ENCODE peak calls at places on chromosomes 12 and 14, in six cellular contexts. Y, B, L, E, R and V are unnamed samples.

GRCh38 chr14:87494010-87494409 is 499.0 kb downstream of the GALC start:
- DNase-seq in Y (no peak), B (peak; percentile 6), L (no peak), E (no peak), R (no peak), V (no peak)

GRCh38 chr12:8644345-8645248 is 18.0 kb downstream of the MFAP5 start:
- DNase-seq in Y (peak; percentile 57), B (no peak), L (peak; percentile 80), E (no peak), R (no peak), V (peak; percentile 64)

GRCh38 chr12:21239866-21240265 is 94.9 kb downstream of the SLCO1A2 start:
- DNase-seq in Y (no peak), B (no peak), L (no peak), E (no peak), R (no peak), V (no peak)

GRCh38 chr14:36067428-36068187 is 108.9 kb downstream of the PTCSC3 start:
- DNase-seq in Y (no peak), B (peak; percentile 89), L (no peak), E (no peak), R (peak; percentile 82), V (no peak)

GRCh38 chr14:67729072-67729561 is 27.4 kb downstream of the RDH12 start:
- DNase-seq in Y (peak; percentile 41), B (no peak), L (no peak), E (no peak), R (no peak), V (no peak)

GRCh38 chr14:94974422-94974821 is 182.9 kb downstream of the DICER1 start:
- DNase-seq in Y (no peak), B (no peak), L (no peak), E (no peak), R (no peak), V (no peak)

GRCh38 chr14:72546359-72547035 is 347.4 kb downstream of the DPF3 start:
- DNase-seq in Y (no peak), B (no peak), L (no peak), E (no peak), R (no peak), V (no peak)

GRCh38 chr14:90624732-90625444 is 191.3 kb downstream of the TTC7B start:
- DNase-seq in Y (peak; percentile 56), B (no peak), L (no peak), E (no peak), R (peak; percentile 30), V (no peak)

GRCh38 chr12:104719700-104720345 is 238.3 kb downstream of the SLC41A2 start:
- DNase-seq in Y (no peak), B (no peak), L (peak; percentile 25), E (no peak), R (no peak), V (no peak)

GRCh38 chr14:77302926-77303325 is 17.8 kb downstream of the POMT2 start:
- DNase-seq in Y (peak; percentile 50), B (no peak), L (peak; percentile 78), E (no peak), R (no peak), V (peak; percentile 78)

GRCh38 chr12:113422030-113422900 is at the start of gene SDSL:
- DNase-seq in Y (peak; percentile 81), B (no peak), L (peak; percentile 82), E (peak; percentile 61), R (no peak), V (peak; percentile 74)

GRCh38 chr12:114263031-114263825 is 142.7 kb downstream of the TBX5 start:
- DNase-seq in Y (no peak), B (no peak), L (no peak), E (no peak), R (no peak), V (no peak)

GRCh38 chr12:52792185-52793029 is 3.5 kb downstream of the KRT3 start:
- DNase-seq in Y (no peak), B (no peak), L (no peak), E (no peak), R (no peak), V (no peak)

GRCh38 chr14:103925316-103925715 is 2.9 kb upstream of the TDRD9 start:
- DNase-seq in Y (no peak), B (no peak), L (no peak), E (no peak), R (no peak), V (no peak)

GRCh38 chr14:102683399-102684275 is 91.2 kb downstream of the RCOR1 start:
- DNase-seq in Y (no peak), B (no peak), L (no peak), E (no peak), R (no peak), V (no peak)

GRCh38 chr14:64841121-64841611 is 38.5 kb downstream of the SPTB start:
- DNase-seq in Y (peak; percentile 74), B (no peak), L (no peak), E (no peak), R (no peak), V (no peak)

GRCh38 chr12:88665051-88665450 is 84.8 kb upstream of the KITLG start:
- DNase-seq in Y (no peak), B (no peak), L (no peak), E (no peak), R (no peak), V (no peak)

GRCh38 chr12:101884174-101884573 is 6.8 kb downstream of the DRAM1 start:
- DNase-seq in Y (no peak), B (no peak), L (no peak), E (no peak), R (no peak), V (no peak)

GRCh38 chr12:54197037-54197909 is 8.5 kb upstream of the SMUG1 start:
- DNase-seq in Y (peak; percentile 70), B (no peak), L (no peak), E (no peak), R (no peak), V (no peak)

GRCh38 chr12:33795536-33795935 is 226.8 kb upstream of the ALG10 start:
- DNase-seq in Y (peak; percentile 86), B (no peak), L (no peak), E (no peak), R (no peak), V (no peak)

GRCh38 chr12:7555752-7556151 is 52.2 kb upstream of the CD163 start:
- DNase-seq in Y (peak; percentile 43), B (no peak), L (no peak), E (no peak), R (no peak), V (no peak)

GRCh38 chr12:93572712-93573551 is 457 bp downstream of the SOCS2 start:
- DNase-seq in Y (peak; percentile 53), B (peak; percentile 47), L (peak; percentile 53), E (peak; percentile 26), R (no peak), V (peak; percentile 43)

GRCh38 chr12:100497105-100497795 is 23.6 kb downstream of the NR1H4 start:
- DNase-seq in Y (no peak), B (no peak), L (no peak), E (no peak), R (no peak), V (no peak)

GRCh38 chr14:50447491-50447890 is 50.8 kb upstream of the CDKL1 start:
- DNase-seq in Y (peak; percentile 67), B (no peak), L (no peak), E (no peak), R (no peak), V (no peak)

GRCh38 chr12:122079038-122079531 is 529 bp downstream of the MLXIP start:
- DNase-seq in Y (peak; percentile 29), B (peak; percentile 72), L (peak; percentile 57), E (no peak), R (no peak), V (peak; percentile 43)

GRCh38 chr12:113086249-113087164 is 30.0 kb downstream of the DTX1 start:
- DNase-seq in Y (no peak), B (no peak), L (peak; percentile 42), E (no peak), R (no peak), V (no peak)

GRCh38 chr14:77000340-77001235 is 27.9 kb downstream of the IRF2BPL start:
- DNase-seq in Y (no peak), B (peak; percentile 91), L (peak; percentile 47), E (peak; percentile 37), R (peak; percentile 80), V (no peak)

GRCh38 chr14:88030079-88030478 is 25.1 kb downstream of the GPR65 start:
- DNase-seq in Y (no peak), B (no peak), L (no peak), E (no peak), R (no peak), V (no peak)

GRCh38 chr14:74456684-74457083 is 30.7 kb upstream of the SYNDIG1L start:
- DNase-seq in Y (no peak), B (no peak), L (no peak), E (no peak), R (no peak), V (no peak)

GRCh38 chr12:18361431-18361830 is 100.1 kb downstream of the PIK3C2G start:
- DNase-seq in Y (no peak), B (no peak), L (no peak), E (no peak), R (no peak), V (no peak)

GRCh38 chr14:75793806-75794205 is 132.8 kb downstream of the TTLL5 start:
- DNase-seq in Y (no peak), B (no peak), L (no peak), E (no peak), R (no peak), V (no peak)

GRCh38 chr12:93484315-93484981 is 17.1 kb downstream of the MRPL42 start:
- DNase-seq in Y (no peak), B (no peak), L (no peak), E (no peak), R (no peak), V (no peak)

GRCh38 chr12:30025317-30025716 is 241.6 kb upstream of the TMTC1 start:
- DNase-seq in Y (no peak), B (no peak), L (no peak), E (no peak), R (no peak), V (no peak)

GRCh38 chr12:58602736-58603135 is 317.6 kb downstream of the LRIG3 start:
- DNase-seq in Y (no peak), B (no peak), L (no peak), E (no peak), R (no peak), V (no peak)

GRCh38 chr12:16198884-16199283 is 78.6 kb downstream of the SLC15A5 start:
- DNase-seq in Y (no peak), B (peak; percentile 20), L (no peak), E (no peak), R (no peak), V (no peak)